ENCODE peak calls at places on chromosomes 11 and 22, in nine cellular contexts. K is adrenal gland, V is H9, Z is PC-9, J is WTC11, W is GM12865, D is brain microvascular endothelial cell, R is choroid plexus epithelial cell, H is foreskin keratinocyte. M is an unnamed sample.

GRCh38 chr11:102824541-102824940 is 18.9 kb downstream of the MMP3 start:
- DNase-seq in J (no peak), V (no peak), K (no peak), W (no peak), R (peak), H (peak), D (no peak), Z (no peak), M (no peak)

GRCh38 chr22:31790240-31790639 is 36.4 kb downstream of the DEPDC5 start:
- DNase-seq in J (no peak), R (no peak), K (no peak), W (peak), Z (no peak), H (no peak), D (no peak), V (no peak), M (no peak)

GRCh38 chr11:112797072-112797471 is 164.1 kb upstream of the NCAM1 start:
- DNase-seq in W (no peak), V (peak), K (no peak), R (peak), D (no peak), J (peak), Z (peak), H (no peak), M (no peak)

GRCh38 chr11:106998126-106998525 is 20.1 kb downstream of the GUCY1A2 start:
- DNase-seq in J (no peak), Z (no peak), W (no peak), D (no peak), R (peak), V (no peak), K (no peak), H (no peak), M (no peak)

GRCh38 chr11:127656266-127656879 is 655.8 kb upstream of the KIRREL3 start:
- DNase-seq in V (no peak), D (no peak), J (no peak), W (no peak), Z (no peak), H (no peak), K (no peak), R (no peak), M (no peak)

GRCh38 chr11:130008326-130008725 is 5.7 kb upstream of the PRDM10 start:
- DNase-seq in V (no peak), W (no peak), H (no peak), J (no peak), R (no peak), Z (no peak), K (no peak), D (no peak), M (no peak)

GRCh38 chr11:109735139-109735538 is 313.1 kb downstream of the C11orf87 start:
- DNase-seq in J (no peak), W (no peak), H (no peak), K (no peak), Z (no peak), V (no peak), D (no peak), R (no peak), M (no peak)

GRCh38 chr11:102788334-102789035 is 8.1 kb upstream of the MMP10 start:
- DNase-seq in K (no peak), J (no peak), H (no peak), Z (no peak), W (no peak), R (no peak), D (no peak), V (no peak), M (no peak)

GRCh38 chr11:87083029-87083428 is 45.3 kb downstream of the TMEM135 start:
- DNase-seq in K (no peak), D (no peak), W (no peak), J (no peak), R (peak), H (no peak), Z (no peak), V (no peak), M (no peak)

GRCh38 chr11:89220684-89221339 is 43.1 kb downstream of the TYR start:
- DNase-seq in W (no peak), D (no peak), Z (no peak), J (no peak), K (no peak), R (no peak), H (no peak), V (peak), M (no peak)

GRCh38 chr22:22414266-22414665 is 94.3 kb downstream of the ZNF280B start:
- DNase-seq in D (no peak), J (no peak), W (no peak), R (no peak), K (no peak), H (no peak), Z (no peak), V (no peak), M (no peak)

GRCh38 chr22:35930933-35931332 is 97.7 kb downstream of the RBFOX2 start:
- DNase-seq in R (peak), Z (peak), W (peak), D (peak), H (peak), J (no peak), V (no peak), K (peak), M (no peak)

GRCh38 chr11:96878299-96879051 is 488.7 kb downstream of the JRKL start:
- DNase-seq in J (no peak), D (no peak), Z (no peak), W (no peak), V (no peak), H (no peak), K (no peak), R (no peak), M (no peak)

GRCh38 chr11:32792111-32792947 is 2.1 kb downstream of the CCDC73 start:
- DNase-seq in V (no peak), D (no peak), J (no peak), R (no peak), Z (no peak), K (no peak), H (no peak), W (no peak), M (no peak)

GRCh38 chr11:46426233-46426991 is 34.8 kb upstream of the CHRM4 start:
- DNase-seq in D (no peak), H (peak), V (no peak), R (no peak), W (no peak), J (no peak), Z (no peak), K (no peak), M (no peak)

GRCh38 chr22:41357191-41357590 is 24.6 kb upstream of the TEF start:
- DNase-seq in D (no peak), V (no peak), W (no peak), Z (no peak), J (no peak), H (no peak), R (no peak), K (no peak), M (no peak)

GRCh38 chr11:6397636-6398035 is 7.4 kb downstream of the SMPD1 start:
- DNase-seq in W (no peak), D (peak), K (peak), R (peak), V (no peak), Z (peak), H (no peak), J (no peak), M (no peak)

GRCh38 chr11:94010136-94010535 is 11.0 kb upstream of the HEPHL1 start:
- DNase-seq in J (no peak), R (no peak), W (no peak), K (no peak), H (peak), D (no peak), V (no peak), Z (no peak), M (no peak)

GRCh38 chr11:26231252-26231661 is 100.7 kb upstream of the ANO3 start:
- DNase-seq in K (no peak), H (peak), Z (no peak), W (no peak), D (peak), J (no peak), V (no peak), R (peak), M (no peak)

GRCh38 chr11:131977854-131978253 is 607.4 kb downstream of the NTM start:
- DNase-seq in H (peak), R (peak), Z (no peak), V (peak), D (peak), K (no peak), J (no peak), W (no peak), M (no peak)

GRCh38 chr22:42685941-42686666 is 34.6 kb downstream of the A4GALT start:
- DNase-seq in H (no peak), Z (no peak), K (peak), D (no peak), W (no peak), J (no peak), V (no peak), R (no peak), M (no peak)

GRCh38 chr11:44950625-44951472 is at the start of gene TP53I11:
- DNase-seq in H (no peak), R (peak), K (peak), J (peak), W (no peak), Z (no peak), D (peak), V (no peak), M (peak)

GRCh38 chr22:44805663-44806062 is 53.3 kb downstream of the ARHGAP8 start:
- DNase-seq in Z (no peak), H (no peak), D (no peak), W (no peak), R (no peak), J (no peak), K (no peak), V (no peak), M (no peak)

GRCh38 chr22:23001463-23001862 is 68.9 kb upstream of the GNAZ start:
- DNase-seq in R (no peak), W (no peak), K (no peak), D (no peak), Z (no peak), H (no peak), J (no peak), V (no peak), M (no peak)

GRCh38 chr11:117117681-117118080 is 19.5 kb upstream of the SIK3 start:
- DNase-seq in R (no peak), J (no peak), V (no peak), H (no peak), Z (no peak), K (no peak), D (no peak), W (no peak), M (no peak)

GRCh38 chr11:72037554-72038311 is 39.0 kb downstream of the IL18BP start:
- DNase-seq in Z (no peak), H (no peak), W (no peak), V (no peak), D (no peak), K (no peak), J (no peak), R (no peak), M (no peak)

GRCh38 chr22:23376256-23376655 is 195.9 kb downstream of the BCR start:
- DNase-seq in D (no peak), R (peak), H (no peak), V (peak), W (peak), J (peak), K (no peak), Z (no peak), M (no peak)

GRCh38 chr11:66607126-66607834 is 9.2 kb upstream of the RBM14 start:
- DNase-seq in W (no peak), J (no peak), D (peak), Z (no peak), K (peak), H (no peak), R (peak), V (no peak), M (no peak)

GRCh38 chr11:8289426-8290047 is 25.9 kb upstream of the LMO1 start:
- DNase-seq in K (no peak), Z (no peak), R (no peak), H (no peak), J (no peak), W (no peak), V (peak), D (no peak), M (no peak)

GRCh38 chr22:43427296-43428004 is 15.6 kb downstream of the MPPED1 start:
- DNase-seq in V (no peak), H (no peak), J (no peak), D (no peak), Z (no peak), K (no peak), R (no peak), W (no peak), M (no peak)

GRCh38 chr22:36816635-36817428 is at the start of gene PVALB:
- DNase-seq in W (no peak), K (peak), R (peak), H (no peak), V (no peak), Z (no peak), J (peak), D (peak), M (no peak)

GRCh38 chr11:2524446-2525165 is 79.8 kb downstream of the KCNQ1 start:
- DNase-seq in W (no peak), J (peak), D (no peak), H (no peak), K (peak), R (no peak), V (no peak), Z (no peak), M (no peak)
- TF ChIP-seq CTCF in W (no peak), J (no peak), D (no peak), H (no peak), K (no peak), R (no peak), V (no peak), Z (no peak), M (no peak)

DNA sequence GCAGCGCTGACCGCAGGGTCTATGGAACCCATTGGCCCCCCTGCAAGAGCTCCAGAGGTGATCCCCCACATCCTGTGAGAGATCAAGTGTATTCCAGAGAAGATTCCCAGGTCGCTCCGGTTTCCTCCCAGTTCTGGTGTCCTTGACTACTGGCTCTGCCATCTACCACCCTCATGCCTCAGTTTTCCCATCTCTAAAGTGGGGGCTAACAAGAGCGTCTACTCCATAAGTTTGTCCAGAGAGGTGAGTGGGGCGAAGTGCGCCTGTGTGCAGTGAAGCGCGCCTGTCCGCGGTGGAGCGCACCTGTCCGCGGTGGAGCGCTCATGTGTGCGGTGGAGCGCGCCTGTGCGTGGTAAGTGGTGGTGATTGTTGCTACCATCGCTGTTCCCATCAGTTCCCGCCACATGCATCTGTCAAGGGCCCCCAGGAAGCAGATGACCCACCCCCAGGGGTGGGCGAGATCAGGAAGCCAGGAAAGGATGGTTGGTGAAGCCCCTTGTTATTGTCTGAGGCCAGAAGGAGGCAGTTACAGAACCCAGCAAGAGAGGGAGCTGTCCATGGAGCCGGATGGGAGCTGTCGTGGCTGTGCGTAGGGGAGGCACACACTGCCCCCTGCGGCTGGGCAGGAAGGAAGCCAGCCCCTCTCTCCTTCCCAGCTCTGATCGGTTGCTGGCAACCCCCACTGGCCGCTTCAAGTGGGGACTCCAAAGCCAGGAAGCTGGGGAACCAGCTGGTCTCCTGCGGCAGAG is 73.2 kb upstream of the FGF3 start:
- DNase-seq in D (no peak), Z (no peak), V (peak), K (no peak), R (no peak), W (no peak), J (peak), H (no peak), M (no peak)
- TF ChIP-seq CTCF in D (peak), Z (no peak), V (peak), K (no peak), R (peak), W (no peak), J (no peak), H (peak), M (peak)

GRCh38 chr11:111006207-111006606 is 239.3 kb upstream of the POU2AF2 start:
- DNase-seq in D (no peak), H (no peak), V (no peak), Z (no peak), R (no peak), W (no peak), J (no peak), K (no peak), M (no peak)
- TF ChIP-seq CTCF in D (no peak), H (no peak), V (no peak), Z (no peak), R (no peak), W (no peak), J (no peak), K (no peak), M (no peak)

GRCh38 chr22:47155912-47156311 is 393.5 kb downstream of the TBC1D22A start:
- DNase-seq in D (no peak), R (no peak), H (no peak), Z (no peak), V (no peak), W (no peak), J (no peak), K (no peak), M (no peak)

GRCh38 chr22:47155131-47155885 is 392.9 kb downstream of the TBC1D22A start:
- DNase-seq in V (no peak), R (no peak), W (no peak), K (no peak), J (no peak), D (no peak), Z (no peak), H (no peak), M (no peak)

GRCh38 chr22:47152938-47153337 is 390.5 kb downstream of the TBC1D22A start:
- DNase-seq in D (no peak), K (no peak), H (no peak), W (no peak), J (no peak), Z (no peak), R (no peak), V (no peak), M (no peak)

GRCh38 chr22:47153854-47154542 is 391.5 kb downstream of the TBC1D22A start:
- DNase-seq in H (no peak), Z (no peak), J (no peak), R (no peak), W (no peak), V (no peak), K (peak), D (no peak), M (no peak)

GRCh38 chr22:47154621-47155081 is 392.2 kb downstream of the TBC1D22A start:
- DNase-seq in W (no peak), D (no peak), R (peak), K (peak), Z (no peak), J (no peak), V (no peak), H (no peak), M (no peak)
- TF ChIP-seq CTCF in W (no peak), D (peak), R (peak), K (no peak), Z (no peak), J (no peak), V (no peak), H (no peak), M (no peak)

DNA sequence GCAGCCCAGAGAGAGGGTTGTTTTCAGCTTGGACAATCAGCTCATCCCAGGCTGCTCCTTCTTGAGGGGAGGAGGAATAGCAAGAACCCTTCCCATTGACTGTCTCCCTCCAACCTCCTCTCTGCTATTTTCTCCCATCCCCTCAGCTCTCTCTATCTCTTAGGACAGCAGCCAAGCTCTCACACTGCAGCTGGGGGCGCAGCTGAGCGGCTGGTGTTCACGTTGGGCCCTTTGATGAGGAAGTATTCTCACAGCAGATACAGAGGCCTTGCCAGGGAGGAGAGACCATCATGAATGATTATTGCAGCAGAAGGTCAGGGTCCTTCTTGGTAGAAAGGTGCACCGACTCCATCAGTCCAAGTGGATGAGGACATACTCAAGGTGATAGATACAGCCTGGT is 26.5 kb upstream of the CADM1 start:
- DNase-seq in H (no peak), Z (no peak), D (no peak), K (no peak), J (peak), W (peak), R (no peak), V (peak), M (no peak)
- TF ChIP-seq CTCF in H (no peak), Z (no peak), D (peak), K (no peak), J (peak), W (peak), R (no peak), V (peak), M (no peak)

GRCh38 chr11:78078218-78079167 is 1.2 kb downstream of the NDUFC2 start:
- DNase-seq in R (no peak), V (no peak), D (no peak), J (no peak), H (no peak), Z (peak), W (peak), K (no peak), M (no peak)
- TF ChIP-seq CTCF in R (no peak), V (no peak), D (no peak), J (no peak), H (no peak), Z (no peak), W (no peak), K (no peak), M (no peak)